ENCODE peak calls at places on chromosomes 13 and 19, in four cellular contexts. U is GM12878, Z is upper lobe of left lung, N is A549. L is an unnamed sample.

GRCh38 chr13:49711218-49711863 is 20.1 kb upstream of the EBPL start:
- DNase-seq in U (no peak), Z (no peak), N (peak; percentile 38), L (no peak)

GRCh38 chr19:54142166-54142780 is 4.7 kb downstream of the CNOT3 start:
- DNase-seq in Z (no peak), U (no peak), N (no peak), L (no peak)

GRCh38 chr13:109251958-109252357 is 534.4 kb downstream of the IRS2 start:
- DNase-seq in Z (no peak), N (no peak), U (no peak), L (no peak)

GRCh38 chr13:24691381-24691780 is 11.2 kb downstream of the ATP12A start:
- DNase-seq in U (no peak), Z (no peak), N (no peak), L (no peak)

GRCh38 chr13:75417647-75418046 is 64.3 kb downstream of the TBC1D4 start:
- DNase-seq in Z (no peak), N (no peak), U (no peak), L (no peak)

GRCh38 chr13:98217597-98217996 is 40.5 kb upstream of the RNF113B start:
- DNase-seq in N (no peak), Z (no peak), U (no peak), L (no peak)

GRCh38 chr13:45092668-45093067 is 27.6 kb upstream of the GTF2F2 start:
- DNase-seq in U (no peak), N (no peak), Z (no peak), L (no peak)

GRCh38 chr19:49455729-49456128 is 2.7 kb downstream of the ALDH16A1 start:
- DNase-seq in Z (no peak), N (no peak), U (no peak), L (no peak)

GRCh38 chr19:42601811-42602443 is 7.2 kb upstream of the CEACAM8 start:
- DNase-seq in U (no peak), Z (no peak), N (peak; percentile 31), L (no peak)

GRCh38 chr13:33692531-33692930 is 125.4 kb upstream of the RFC3 start:
- DNase-seq in Z (no peak), N (no peak), U (no peak), L (no peak)
- TF ChIP-seq CTCF in Z (no peak), N (no peak), U (no peak), L (no peak)

GRCh38 chr19:44883962-44884361 is 7.1 kb upstream of the TOMM40 start:
- DNase-seq in N (no peak), U (no peak), Z (no peak), L (no peak)
- TF ChIP-seq CTCF in N (no peak), U (no peak), Z (no peak), L (no peak)

DNA sequence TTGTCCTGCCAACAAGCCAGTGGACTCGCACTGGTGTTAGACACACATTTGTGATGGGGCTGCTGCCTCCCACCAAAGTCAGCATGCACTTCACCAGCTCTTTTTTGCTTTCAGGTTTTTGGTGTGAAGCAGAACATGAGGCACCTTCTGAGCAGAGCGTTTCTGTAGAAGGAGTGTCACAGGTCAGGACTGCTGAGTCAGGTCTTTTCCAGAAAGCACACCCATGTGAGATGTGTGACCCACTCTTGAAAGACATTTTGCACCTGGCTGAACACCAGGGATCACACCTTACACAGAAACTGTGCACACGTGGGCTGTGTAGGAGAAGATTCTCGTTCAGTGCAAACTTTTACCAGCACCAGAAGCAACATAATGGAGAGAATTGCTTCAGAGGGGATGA is 4.8 kb downstream of the ZNF304 start:
- DNase-seq in Z (no peak), U (no peak), N (no peak), L (no peak)
- TF ChIP-seq CTCF in Z (no peak), U (no peak), N (no peak), L (no peak)

DNA sequence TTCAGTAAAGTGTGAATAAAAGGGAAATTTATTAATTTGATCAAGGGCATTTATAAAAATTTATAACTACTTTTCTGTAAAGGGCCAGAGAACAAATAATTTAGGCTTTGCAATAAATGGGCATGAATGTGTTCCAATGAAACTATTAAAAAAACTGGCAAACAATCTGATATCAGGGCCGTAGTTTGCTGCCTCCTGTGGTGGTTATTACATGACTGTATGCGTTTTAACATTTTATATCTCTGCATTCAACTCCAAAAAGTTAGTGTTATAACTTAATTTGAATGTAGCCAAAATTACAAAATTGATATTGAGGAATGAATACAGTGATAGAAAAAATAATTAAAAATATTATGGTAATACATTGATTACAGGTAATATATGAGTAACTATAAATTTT is 80.5 kb upstream of the POSTN start:
- DNase-seq in Z (no peak), N (no peak), U (no peak), L (no peak)
- TF ChIP-seq CTCF in Z (no peak), N (no peak), U (no peak), L (peak; percentile 64)

GRCh38 chr13:51770160-51770559 is 33.8 kb downstream of the DHRS12 start:
- DNase-seq in U (no peak), N (no peak), Z (no peak), L (no peak)

GRCh38 chr13:51772781-51773180 is 31.2 kb downstream of the DHRS12 start:
- DNase-seq in Z (no peak), U (no peak), N (no peak), L (no peak)

GRCh38 chr13:51772105-51772455 is 31.9 kb downstream of the DHRS12 start:
- DNase-seq in U (no peak), N (no peak), Z (no peak), L (no peak)

GRCh38 chr13:51770681-51771417 is 33.1 kb downstream of the DHRS12 start:
- DNase-seq in Z (peak; percentile 52), U (no peak), N (no peak), L (no peak)

DNA sequence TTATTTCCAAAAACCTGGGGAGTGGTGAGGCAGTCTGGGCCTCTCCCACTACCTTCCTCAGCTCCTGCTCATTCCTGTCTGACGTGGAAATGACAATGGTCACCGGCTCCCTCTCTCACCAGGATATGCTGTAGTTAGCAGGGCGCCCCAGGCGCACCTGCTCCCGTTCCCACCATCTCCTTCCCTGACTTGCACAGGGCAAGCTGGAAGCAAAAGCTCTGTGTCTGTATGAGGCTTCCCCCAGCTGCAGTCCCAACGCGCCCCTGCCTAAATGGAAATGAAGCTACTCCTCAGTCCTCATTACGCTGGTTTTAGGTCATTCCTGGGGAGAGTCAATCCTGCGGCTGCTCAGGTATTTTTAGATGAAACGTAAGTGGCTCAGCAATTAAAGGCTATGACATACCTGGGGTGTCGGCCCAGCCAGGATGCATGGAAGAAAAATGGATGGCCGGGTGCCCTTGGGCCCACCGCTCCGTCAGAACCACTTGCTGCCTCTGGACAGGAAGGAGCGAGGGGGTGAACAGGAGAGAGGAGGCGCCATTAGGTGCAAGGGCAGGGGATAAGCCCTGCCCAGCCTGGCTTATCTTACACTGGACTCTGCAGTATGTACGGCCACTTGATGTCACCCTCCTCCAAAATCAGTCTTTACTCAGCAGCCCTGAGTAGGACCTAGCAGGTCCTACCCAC is 32.4 kb downstream of the DHRS12 start:
- DNase-seq in U (no peak), N (no peak), Z (no peak), L (no peak)
- TF ChIP-seq CTCF in U (no peak), N (no peak), Z (no peak), L (no peak)

DNA sequence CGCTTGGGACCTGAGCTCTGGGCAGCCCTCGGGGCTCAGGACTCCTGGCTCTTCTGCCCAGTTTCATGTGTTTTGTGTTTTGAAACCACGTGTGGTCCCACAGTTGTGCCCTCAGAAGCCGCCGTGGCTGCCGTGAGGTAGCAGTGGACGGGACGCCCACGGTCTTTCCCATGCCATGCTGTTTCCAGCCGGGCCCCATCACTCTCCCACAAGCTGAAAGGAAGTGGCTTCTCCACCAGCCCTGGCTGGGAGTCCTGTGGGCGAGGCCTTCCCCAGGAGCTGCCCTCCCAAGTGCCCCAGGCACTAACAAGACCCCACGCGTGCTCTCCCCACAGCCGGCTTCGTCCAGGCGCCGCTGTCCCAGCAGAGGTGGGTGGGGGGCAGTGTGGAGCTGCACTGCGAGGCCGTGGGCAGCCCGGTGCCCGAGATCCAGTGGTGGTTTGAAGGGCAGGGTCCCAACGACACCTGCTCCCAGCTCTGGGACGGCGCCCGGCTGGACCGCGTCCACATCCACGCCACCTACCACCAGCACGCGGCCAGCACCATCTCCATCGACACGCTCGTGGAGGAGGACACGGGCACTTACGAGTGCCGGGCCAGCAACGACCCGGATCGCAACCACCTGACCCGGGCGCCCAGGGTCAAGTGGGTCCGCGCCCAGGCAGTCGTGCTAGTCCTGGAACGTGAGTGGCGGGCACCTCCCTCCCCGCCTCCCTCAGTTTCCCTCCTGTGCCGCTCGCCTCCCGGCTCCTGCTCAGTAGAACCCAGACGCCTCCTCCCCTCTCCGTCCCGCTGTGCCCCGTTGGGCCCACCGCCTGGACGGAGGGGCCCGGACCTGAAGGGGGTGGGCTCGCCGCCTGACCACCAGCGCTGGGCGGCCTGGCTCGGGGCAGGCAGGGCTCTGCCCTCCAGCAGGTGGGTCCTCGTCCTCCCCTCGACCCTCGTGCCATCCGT is 5.3 kb downstream of the BSG start:
- DNase-seq in Z (peak; percentile 85), U (no peak), N (no peak), L (no peak)
- TF ChIP-seq CTCF in Z (no peak), U (no peak), N (no peak), L (no peak)

GRCh38 chr19:17159466-17160393 is 55.4 kb upstream of the USE1 start:
- DNase-seq in U (no peak), N (no peak), Z (no peak), L (no peak)
- TF ChIP-seq CTCF in U (no peak), N (no peak), Z (no peak), L (no peak)

L was measured in type B pancreatic cell.